ENCODE peak calls at places on chromosomes 13 and 19, in five cellular contexts. Q is stromal cell of bone marrow, Z is AG04449, F is lower leg skin, X is NCI-H1930. K is an unnamed sample.

GRCh38 chr19:41860419-41861097 is 503 bp downstream of the RPS19 start:
- DNase-seq in Q (no peak), Z (no peak), F (peak; percentile 33), X (no peak), K (no peak)

GRCh38 chr13:112711528-112712265 is 21.9 kb downstream of the ATP11A start:
- DNase-seq in Q (peak; percentile 84), Z (peak; percentile 84), F (peak; percentile 90), X (no peak), K (peak; percentile 67)

GRCh38 chr19:20482721-20483120 is 82.9 kb downstream of the ZNF737 start:
- DNase-seq in Q (no peak), Z (no peak), F (no peak), X (no peak), K (no peak)

GRCh38 chr19:35253316-35254286 is 4.8 kb downstream of the LSR start:
- DNase-seq in Q (no peak), Z (no peak), F (peak; percentile 9), X (no peak), K (no peak)

GRCh38 chr19:11435833-11436313 is 438 bp downstream of the PRKCSH start:
- DNase-seq in Q (no peak), Z (no peak), F (no peak), X (no peak), K (no peak)

GRCh38 chr13:74024314-74024713 is 109.9 kb downstream of the KLF12 start:
- DNase-seq in Q (no peak), Z (no peak), F (no peak), X (no peak), K (no peak)

GRCh38 chr19:43422689-43423066 is 8.0 kb downstream of the TEX101 start:
- DNase-seq in Q (no peak), Z (no peak), F (no peak), X (no peak), K (no peak)

GRCh38 chr19:41373993-41374392 is 2.3 kb upstream of the TMEM91 start:
- DNase-seq in Q (no peak), Z (peak; percentile 59), F (no peak), X (peak; percentile 13), K (no peak)

K was measured in ascending aorta.